ENCODE peak calls at places on chromosomes 2 and 18, in six cellular contexts. A is foreskin fibroblast; K is AG09319; M is activated CD8-positive, alpha-beta memory T cell treated with anti-CD3 and anti-CD28 coated beads, Interleukin-2, amount 50 U/mL, for 4 hours; G is GM23248; J is prostate gland. C is an unnamed sample.

GRCh38 chr2:33512112-33512511 is 35.7 kb downstream of the RASGRP3 start:
- DNase-seq in A (no peak), K (no peak), M (no peak), G (no peak), J (no peak), C (no peak)

GRCh38 chr2:199329024-199329423 is 128.7 kb downstream of the SATB2 start:
- DNase-seq in A (no peak), K (no peak), M (no peak), G (no peak), J (no peak), C (no peak)

GRCh38 chr2:237874585-237875161 is 15.2 kb downstream of the RAMP1 start:
- DNase-seq in A (peak; percentile 80), K (no peak), M (no peak), G (peak; percentile 96), J (no peak), C (peak; percentile 84)

GRCh38 chr2:187081409-187081808 is 232.4 kb upstream of the ZSWIM2 start:
- DNase-seq in A (no peak), K (no peak), M (no peak), G (no peak), J (no peak), C (no peak)

GRCh38 chr18:59569321-59569720 is 127.9 kb downstream of the CCBE1 start:
- DNase-seq in A (no peak), K (no peak), M (no peak), G (no peak), J (no peak), C (no peak)

GRCh38 chr2:20650412-20650879 is 452 bp downstream of the HS1BP3 start:
- DNase-seq in A (no peak), K (no peak), M (no peak), G (peak; percentile 83), J (no peak), C (peak; percentile 69)

GRCh38 chr18:43534511-43534910 is 257.2 kb upstream of the SYT4 start:
- DNase-seq in A (no peak), K (no peak), M (no peak), G (peak; percentile 42), J (no peak), C (peak; percentile 7)

GRCh38 chr2:238415893-238416292 is 10.8 kb upstream of the ASB1 start:
- DNase-seq in A (no peak), K (no peak), M (no peak), G (no peak), J (no peak), C (no peak)

GRCh38 chr2:44707945-44708645 is 233.4 kb upstream of the SIX3 start:
- DNase-seq in A (no peak), K (no peak), M (no peak), G (no peak), J (no peak), C (no peak)

GRCh38 chr2:21070322-21071257 is 26.7 kb upstream of the APOB start:
- DNase-seq in A (no peak), K (no peak), M (no peak), G (no peak), J (no peak), C (peak; percentile 4)

GRCh38 chr2:27085670-27086089 is 892 bp upstream of the KHK start:
- DNase-seq in A (peak; percentile 80), K (peak; percentile 42), M (peak; percentile 45), G (peak; percentile 87), J (peak; percentile 75), C (peak; percentile 76)

GRCh38 chr18:44824884-44825283 is 144.2 kb downstream of the SETBP1 start:
- DNase-seq in A (no peak), K (no peak), M (no peak), G (no peak), J (no peak), C (no peak)

GRCh38 chr18:69787825-69788547 is 159.7 kb downstream of the CD226 start:
- DNase-seq in A (peak; percentile 38), K (peak; percentile 3), M (no peak), G (peak; percentile 68), J (no peak), C (peak; percentile 28)

GRCh38 chr2:154189963-154190362 is 318.2 kb downstream of the GALNT13 start:
- DNase-seq in A (no peak), K (no peak), M (no peak), G (no peak), J (no peak), C (no peak)

GRCh38 chr2:3604207-3604877 is 9.4 kb downstream of the COLEC11 start:
- DNase-seq in A (no peak), K (no peak), M (no peak), G (no peak), J (no peak), C (no peak)

GRCh38 chr2:152380261-152381055 is 45.5 kb downstream of the FMNL2 start:
- DNase-seq in A (no peak), K (no peak), M (no peak), G (peak; percentile 57), J (no peak), C (no peak)

GRCh38 chr2:160388464-160389263 is 104.9 kb downstream of the RBMS1 start:
- DNase-seq in A (no peak), K (no peak), M (no peak), G (peak; percentile 62), J (no peak), C (no peak)

GRCh38 chr2:112149866-112150435 is 11.8 kb downstream of the FBLN7 start:
- DNase-seq in A (no peak), K (no peak), M (no peak), G (no peak), J (no peak), C (no peak)

GRCh38 chr2:74527741-74528140 is 1.7 kb upstream of the DQX1 start:
- DNase-seq in A (no peak), K (no peak), M (no peak), G (no peak), J (no peak), C (no peak)

GRCh38 chr18:48036641-48037421 is 106.4 kb upstream of the SMAD2 start:
- DNase-seq in A (no peak), K (no peak), M (no peak), G (peak; percentile 56), J (no peak), C (no peak)

GRCh38 chr2:2083113-2083757 is 247.8 kb downstream of the MYT1L start:
- DNase-seq in A (no peak), K (no peak), M (no peak), G (no peak), J (peak; percentile 25), C (no peak)

GRCh38 chr18:48983793-48984437 is 33.1 kb upstream of the SMAD7 start:
- DNase-seq in A (no peak), K (no peak), M (no peak), G (peak; percentile 38), J (no peak), C (no peak)

GRCh38 chr2:198004921-198005829 is 200.8 kb downstream of the PLCL1 start:
- DNase-seq in A (no peak), K (no peak), M (no peak), G (no peak), J (no peak), C (no peak)

C was measured in GM03348.